ENCODE peak calls at places on chromosome 12, in nine cellular contexts. L is ovary, O is A549, G is H1, S is sigmoid colon, Z is K562, I is suprapubic skin, C is esophagus muscularis mucosa, R is tibial nerve. N is an unnamed sample.
A peak's percentile ranks its signal among the peaks of the same experiment; 100 is the strongest.

GRCh38 chr12:19450362-19450761 is 11.1 kb downstream of the AEBP2 start:
- DNase-seq in O (no peak), C (no peak), S (no peak), Z (no peak), R (no peak), I (no peak), L (no peak), G (peak; percentile 19), N (no peak)

GRCh38 chr12:118061011-118061875 is at the start of gene WSB2:
- DNase-seq in G (peak; percentile 70), I (peak; percentile 83), C (peak; percentile 94), R (peak; percentile 84), Z (peak; percentile 92), O (peak; percentile 49), S (peak; percentile 86), L (peak; percentile 89), N (peak; percentile 70)

GRCh38 chr12:14655284-14655683 is 41.1 kb downstream of the GUCY2C start:
- DNase-seq in I (no peak), O (no peak), L (no peak), S (no peak), Z (no peak), C (no peak), R (no peak), G (no peak), N (no peak)

GRCh38 chr12:52215587-52216031 is 17.4 kb upstream of the KRT7 start:
- DNase-seq in I (peak; percentile 65), O (peak; percentile 93), S (peak; percentile 45), C (no peak), G (no peak), L (no peak), R (no peak), Z (peak; percentile 37), N (no peak)

GRCh38 chr12:56916296-56916995 is 17.8 kb downstream of the SDR9C7 start:
- DNase-seq in I (no peak), C (no peak), O (no peak), G (no peak), L (no peak), S (no peak), Z (no peak), R (no peak), N (no peak)

GRCh38 chr12:45217846-45218245 is 2.0 kb downstream of the ANO6 start:
- DNase-seq in I (no peak), Z (no peak), G (no peak), C (no peak), O (no peak), S (no peak), R (no peak), L (no peak), N (no peak)

GRCh38 chr12:74747305-74747704 is 209.7 kb downstream of the ATXN7L3B start:
- DNase-seq in R (no peak), C (no peak), Z (no peak), L (no peak), I (no peak), G (no peak), O (peak; percentile 33), S (no peak), N (no peak)

GRCh38 chr12:63206908-63207307 is 55.9 kb upstream of the AVPR1A start:
- DNase-seq in I (no peak), Z (no peak), O (peak; percentile 46), R (peak; percentile 70), G (no peak), S (no peak), L (no peak), C (no peak), N (no peak)

GRCh38 chr12:113465808-113466769 is 5.6 kb downstream of the LHX5 start:
- DNase-seq in I (no peak), G (peak; percentile 70), C (no peak), R (no peak), O (no peak), Z (no peak), S (no peak), L (no peak), N (no peak)

GRCh38 chr12:57141249-57141648 is 6.2 kb downstream of the LRP1-AS start:
- DNase-seq in R (no peak), O (no peak), C (no peak), G (no peak), I (no peak), S (no peak), Z (no peak), L (no peak), N (no peak)

GRCh38 chr12:75852143-75852542 is 179.4 kb downstream of the PHLDA1 start:
- DNase-seq in R (no peak), G (no peak), L (no peak), Z (no peak), S (no peak), O (no peak), I (no peak), C (no peak), N (no peak)

GRCh38 chr12:48998497-48999353 is 450 bp downstream of the DDN start:
- DNase-seq in I (no peak), S (no peak), R (no peak), C (no peak), Z (peak; percentile 59), L (no peak), O (peak; percentile 60), G (peak; percentile 82), N (peak; percentile 38)

GRCh38 chr12:69324797-69325466 is 23.2 kb upstream of the LYZ start:
- DNase-seq in R (no peak), G (no peak), L (no peak), Z (no peak), I (no peak), O (no peak), C (no peak), S (no peak), N (no peak)

GRCh38 chr12:6033546-6033945 is 88.5 kb upstream of the ANO2 start:
- DNase-seq in I (no peak), Z (no peak), C (no peak), R (no peak), G (no peak), O (no peak), L (no peak), S (peak; percentile 58), N (no peak)

GRCh38 chr12:53492830-53493609 is 6.2 kb downstream of the MAP3K12 start:
- DNase-seq in L (peak; percentile 96), I (peak; percentile 97), O (peak; percentile 92), S (peak; percentile 97), C (peak; percentile 99), R (peak; percentile 91), G (peak; percentile 96), Z (peak; percentile 91), N (peak; percentile 92)

DNA sequence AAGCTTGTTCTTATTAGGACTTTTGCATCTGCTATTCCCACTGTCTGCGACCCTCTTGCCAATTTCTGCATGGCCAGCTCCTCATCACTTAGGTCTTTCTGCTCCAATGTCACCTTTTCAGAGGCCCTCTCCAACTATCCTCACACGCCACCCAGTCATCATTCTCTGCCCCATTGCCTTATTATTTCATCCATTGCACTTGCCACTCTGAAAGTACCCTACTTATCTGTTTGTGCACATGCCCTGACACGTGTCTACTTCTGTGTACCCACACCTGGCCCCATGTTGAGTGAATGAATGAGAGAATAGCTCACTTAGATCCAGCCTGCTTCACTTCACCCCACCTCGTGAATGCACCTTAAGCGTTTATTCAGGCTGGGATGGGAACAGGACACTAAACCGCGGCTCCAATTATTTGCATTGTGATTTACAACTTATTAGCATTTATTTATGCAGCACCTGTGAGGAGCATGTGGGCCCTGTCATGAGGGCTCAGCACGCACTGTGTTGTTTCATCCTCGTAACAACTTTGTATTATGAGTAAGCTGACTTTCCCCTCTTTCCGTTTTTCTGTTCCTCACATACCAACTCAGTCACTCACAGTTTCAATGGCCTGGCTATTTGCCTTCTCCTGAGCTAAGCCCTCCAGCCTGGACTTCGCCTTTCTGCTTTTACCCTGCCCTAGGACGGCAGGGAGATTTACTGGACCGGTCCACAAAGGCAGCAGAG is 218.9 kb upstream of the TBX3 start:
- DNase-seq in R (no peak), I (no peak), O (peak; percentile 39), G (no peak), C (no peak), Z (no peak), S (no peak), L (no peak), N (no peak)
- H3K27ac ChIP-seq in R (no peak overlapping the region), I (no peak overlapping the region), O (no peak overlapping the region), G (no peak overlapping the region), C (no peak overlapping the region), Z (no peak overlapping the region), S (no peak overlapping the region), L (no peak overlapping the region), N (no peak overlapping the region)

GRCh38 chr12:46506198-46506597 is 133.6 kb upstream of the SLC38A2 start:
- DNase-seq in R (no peak), S (no peak), C (no peak), O (no peak), I (no peak), Z (no peak), L (no peak), G (no peak), N (no peak)
- TF ChIP-seq POLR2A in R (no peak), S (no peak), C (no peak), O (no peak), I (no peak), Z (no peak), L (no peak), G (no peak), N (no peak)

GRCh38 chr12:128450810-128451209 is 183.8 kb downstream of the TMEM132C start:
- DNase-seq in C (no peak), O (no peak), R (no peak), I (no peak), L (no peak), Z (no peak), G (no peak), S (no peak), N (no peak)

GRCh38 chr12:128445728-128446127 is 178.8 kb downstream of the TMEM132C start:
- DNase-seq in G (no peak), Z (no peak), R (no peak), C (no peak), I (no peak), L (no peak), O (no peak), S (no peak), N (no peak)

GRCh38 chr12:128449146-128449894 is 182.3 kb downstream of the TMEM132C start:
- DNase-seq in C (no peak), R (no peak), L (no peak), G (no peak), I (no peak), O (no peak), S (no peak), Z (no peak), N (no peak)
- TF ChIP-seq EP300 in C (no peak), R (no peak), L (no peak), G (no peak), I (no peak), O (no peak), S (no peak), Z (no peak), N (no peak)

GRCh38 chr12:116141110-116141832 is 136.2 kb downstream of the MED13L start:
- DNase-seq in O (no peak), R (no peak), I (no peak), Z (no peak), C (no peak), G (no peak), S (no peak), L (no peak), N (no peak)
- H3K27ac ChIP-seq in O (no peak overlapping the region), R (no peak overlapping the region), I (no peak overlapping the region), Z (no peak overlapping the region), C (no peak overlapping the region), G (no peak overlapping the region), S (no peak overlapping the region), L (no peak overlapping the region), N (no peak overlapping the region)

N was measured in stomach.